ENCODE peak calls at places on chromosomes 11 and 22, in nine cellular contexts. H is pancreas; G is right atrium auricular region; V is brain microvascular endothelial cell; X is RWPE1; U is neural progenitor cell; B is neural crest cell; T is CD4-positive, alpha-beta T cell; E is HFFc6. N is an unnamed sample.

GRCh38 chr11:75273989-75274391 is 33.4 kb downstream of the TPBGL start:
- DNase-seq in H (no peak), B (no peak), E (no peak), U (no peak), X (no peak), V (no peak), T (no peak), G (no peak), N (no peak)

GRCh38 chr11:72813740-72814138 is 472 bp upstream of the ATG16L2 start:
- DNase-seq in V (peak), H (no peak), U (peak), B (no peak), X (peak), T (no peak), G (peak), E (peak), N (peak)

GRCh38 chr11:119709638-119710346 is 19.2 kb downstream of the NECTIN1 start:
- DNase-seq in G (no peak), V (peak), H (no peak), T (no peak), X (no peak), E (no peak), U (peak), B (peak), N (no peak)

GRCh38 chr22:44142421-44143116 is 38.2 kb upstream of the PARVG start:
- DNase-seq in X (no peak), U (no peak), E (no peak), G (no peak), H (no peak), T (no peak), B (no peak), V (no peak), N (no peak)

GRCh38 chr11:78380615-78381029 is 37.0 kb downstream of the GAB2 start:
- DNase-seq in E (peak), B (no peak), V (peak), T (no peak), G (no peak), X (no peak), U (peak), H (no peak), N (no peak)

GRCh38 chr11:132987936-132988335 is 544.4 kb downstream of the OPCML start:
- DNase-seq in B (no peak), G (no peak), E (peak), V (no peak), X (no peak), H (no peak), U (no peak), T (no peak), N (no peak)

GRCh38 chr11:126384449-126385070 is 29.1 kb downstream of the ST3GAL4 start:
- DNase-seq in E (no peak), U (no peak), H (no peak), T (no peak), B (no peak), G (no peak), X (no peak), V (no peak), N (no peak)

GRCh38 chr11:111663820-111664219 is 61.6 kb downstream of the SIK2 start:
- DNase-seq in T (no peak), G (no peak), B (no peak), H (peak), U (no peak), V (peak), E (no peak), X (no peak), N (peak)

GRCh38 chr11:70415176-70415575 is 16.8 kb downstream of the CTTN start:
- DNase-seq in B (no peak), E (peak), X (no peak), V (peak), T (no peak), G (no peak), U (no peak), H (no peak), N (no peak)
- TF ChIP-seq CTCF in B (peak), E (peak), X (no peak), V (peak), T (no peak), G (no peak), U (peak), H (no peak), N (no peak)

GRCh38 chr11:70925238-70925637 is 327.1 kb downstream of the SHANK2 start:
- DNase-seq in T (no peak), X (no peak), G (no peak), H (no peak), E (no peak), B (no peak), V (no peak), U (no peak), N (no peak)

GRCh38 chr11:70931430-70931829 is 320.9 kb downstream of the SHANK2 start:
- DNase-seq in H (no peak), B (no peak), X (no peak), G (no peak), E (no peak), V (no peak), T (no peak), U (no peak), N (no peak)

GRCh38 chr11:70926543-70926942 is 325.8 kb downstream of the SHANK2 start:
- DNase-seq in B (no peak), X (no peak), T (no peak), G (no peak), H (no peak), E (no peak), U (no peak), V (no peak), N (no peak)

GRCh38 chr11:70930215-70930614 is 322.2 kb downstream of the SHANK2 start:
- DNase-seq in G (no peak), U (no peak), B (no peak), X (no peak), E (no peak), T (no peak), V (no peak), H (no peak), N (no peak)

DNA sequence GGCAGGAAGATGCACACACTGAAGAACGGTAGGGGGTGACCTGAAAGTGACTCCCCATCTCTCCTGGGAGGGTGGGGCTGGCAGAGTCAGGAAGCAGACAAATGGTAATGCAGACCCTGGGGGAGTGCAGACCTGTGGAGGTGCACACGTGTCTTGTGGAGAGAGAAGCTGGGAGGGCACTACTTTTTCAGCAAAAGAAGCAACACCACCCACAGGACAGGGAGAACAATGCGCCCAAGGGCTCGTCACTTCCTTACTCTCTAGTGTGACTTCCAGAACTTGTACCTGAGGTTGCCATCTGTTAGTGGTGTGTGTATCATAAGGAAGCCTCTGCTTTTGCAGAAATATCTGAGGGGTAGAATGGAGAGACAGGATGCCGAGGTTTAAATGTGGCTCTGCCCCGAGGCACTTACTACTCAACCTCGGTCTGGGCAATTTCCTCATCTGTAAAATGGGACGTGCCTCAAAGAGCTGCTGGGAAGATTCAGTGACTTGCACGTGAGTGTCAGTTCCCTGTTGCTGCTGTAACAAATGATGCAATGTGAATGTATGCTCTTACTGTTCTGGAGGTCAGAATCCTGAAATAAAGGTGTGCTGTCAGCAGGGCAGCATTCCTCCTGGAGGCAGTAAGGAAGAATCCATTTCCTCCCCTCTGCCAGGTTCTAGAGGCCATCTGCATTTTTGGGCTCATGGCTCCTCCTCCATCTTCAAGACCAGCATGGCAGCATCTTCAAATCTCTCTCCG is 323.4 kb downstream of the SHANK2 start:
- DNase-seq in H (no peak), V (no peak), X (no peak), B (no peak), E (no peak), G (no peak), U (no peak), T (no peak), N (no peak)
- TF ChIP-seq CTCF in H (no peak), V (no peak), X (no peak), B (no peak), E (no peak), G (no peak), U (peak), T (no peak), N (no peak)

GRCh38 chr22:37045958-37046357 is 5.6 kb upstream of the KCTD17 start:
- DNase-seq in V (peak), T (no peak), E (peak), U (peak), X (no peak), G (no peak), B (no peak), H (no peak), N (no peak)
- TF ChIP-seq CTCF in V (peak), T (peak), E (peak), U (peak), X (no peak), G (no peak), B (peak), H (no peak), N (no peak)

DNA sequence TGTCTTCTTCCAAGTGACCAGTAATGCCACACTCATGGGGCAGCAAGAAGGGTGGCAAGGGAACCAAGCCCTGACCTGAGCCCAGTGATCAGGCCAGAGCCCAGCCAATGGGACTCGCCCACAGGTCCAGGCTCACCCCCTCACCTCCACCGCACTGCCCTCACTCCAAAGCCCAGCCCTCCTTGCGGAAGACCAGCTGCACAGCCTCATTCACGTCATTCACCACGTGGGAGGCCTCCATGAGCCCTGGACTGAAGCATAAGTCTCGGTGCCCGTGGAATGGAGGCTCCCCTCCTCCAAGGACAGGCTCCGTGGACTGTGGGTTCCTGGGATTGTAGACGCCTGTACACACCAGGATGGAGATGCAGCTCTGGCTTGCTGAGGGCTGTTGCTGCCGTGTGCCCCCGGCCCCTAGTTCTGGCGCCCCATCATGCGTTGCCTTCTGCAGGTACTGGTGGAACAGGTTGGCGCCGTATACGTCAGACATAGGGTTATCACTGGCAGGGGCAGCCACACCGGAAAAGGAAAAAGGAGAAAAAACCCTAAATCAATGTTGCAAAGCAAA is 16.8 kb upstream of the TMEM121B start:
- DNase-seq in G (no peak), X (no peak), U (no peak), V (no peak), T (no peak), H (no peak), B (no peak), E (no peak), N (no peak)
- TF ChIP-seq CTCF in G (no peak), X (no peak), U (no peak), V (no peak), T (no peak), H (no peak), B (no peak), E (no peak), N (no peak)

GRCh38 chr11:37946155-37946766 is 1348.2 kb upstream of the RAG2 start:
- DNase-seq in X (no peak), H (no peak), B (peak), U (peak), V (peak), G (no peak), T (no peak), E (peak), N (peak)
- TF ChIP-seq CTCF in X (peak), H (peak), B (peak), U (peak), V (peak), G (peak), T (no peak), E (peak), N (peak)

GRCh38 chr22:25668437-25668836 is 73.6 kb upstream of the MYO18B start:
- DNase-seq in U (no peak), V (no peak), H (no peak), B (no peak), G (no peak), E (no peak), T (no peak), X (no peak), N (peak)

GRCh38 chr22:25672685-25673084 is 69.3 kb upstream of the MYO18B start:
- DNase-seq in B (no peak), X (no peak), G (no peak), E (no peak), T (no peak), U (no peak), H (no peak), V (no peak), N (no peak)

GRCh38 chr22:25673721-25674120 is 68.3 kb upstream of the MYO18B start:
- DNase-seq in T (no peak), H (no peak), X (no peak), V (no peak), E (no peak), B (no peak), U (no peak), G (no peak), N (no peak)
- TF ChIP-seq CTCF in T (no peak), H (no peak), X (no peak), V (no peak), E (no peak), B (no peak), U (no peak), G (no peak), N (no peak)

DNA sequence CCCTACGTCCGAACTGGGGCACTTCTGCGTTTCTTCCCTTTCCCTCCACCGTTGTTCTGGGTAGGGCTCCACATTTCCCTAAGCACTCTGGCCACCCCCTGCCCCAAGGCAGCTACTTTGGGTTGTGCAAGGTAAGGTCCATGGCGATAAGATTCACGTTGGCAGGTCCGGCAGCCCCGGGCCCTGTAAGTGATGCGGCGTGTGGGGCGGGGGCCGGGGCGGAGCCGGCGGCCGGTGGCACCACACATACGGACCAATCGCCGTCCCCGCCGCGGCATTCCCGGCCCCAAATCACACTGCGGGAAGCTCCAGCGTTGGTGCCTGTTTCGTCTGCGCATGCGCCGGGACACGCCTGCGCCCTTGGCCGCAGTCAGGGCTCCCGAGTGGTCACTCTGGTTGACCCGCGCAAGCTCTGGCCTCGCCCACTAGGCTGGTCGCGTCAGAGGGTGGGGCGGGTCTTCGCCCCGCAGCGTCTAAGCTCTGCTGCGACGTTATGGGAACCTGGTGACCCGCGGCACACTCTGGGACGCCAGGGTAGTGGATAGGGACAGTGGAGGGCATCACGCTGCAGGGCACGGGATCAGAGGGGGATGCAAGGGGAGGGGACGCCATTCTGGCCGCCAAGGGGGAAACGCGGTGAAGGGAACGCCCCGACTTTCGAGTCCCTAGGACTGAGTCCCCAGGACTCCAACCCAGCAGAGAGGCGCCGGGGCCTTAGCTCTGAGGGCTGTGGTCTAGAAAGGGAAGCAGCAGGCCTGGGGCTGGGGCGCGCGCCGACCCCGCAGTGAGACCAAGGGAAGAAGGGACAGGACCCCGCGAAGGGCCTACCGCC is 1.6 kb downstream of the FADS1 start:
- DNase-seq in V (peak), E (peak), X (peak), G (peak), H (peak), T (no peak), B (peak), U (peak), N (peak)
- TF ChIP-seq CTCF in V (no peak), E (no peak), X (no peak), G (no peak), H (no peak), T (no peak), B (no peak), U (no peak), N (no peak)

DNA sequence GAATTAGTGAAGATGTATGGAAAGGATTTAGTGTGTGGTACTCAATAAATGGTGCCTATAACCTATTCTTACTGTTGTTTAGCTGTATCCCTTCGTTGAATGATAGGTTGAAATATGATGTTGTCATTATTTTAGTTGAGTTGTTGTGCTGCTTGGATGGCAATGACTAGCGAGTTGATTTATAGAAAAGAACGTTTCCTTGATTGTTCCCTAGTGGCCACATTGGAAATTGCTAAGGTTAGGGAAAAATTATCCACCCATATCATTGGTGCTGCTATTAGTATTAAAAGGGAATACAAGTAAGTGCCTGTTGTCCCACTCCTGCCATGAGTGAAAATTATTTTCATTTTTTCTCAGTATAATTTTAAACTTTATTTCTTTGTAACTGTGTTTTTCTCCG is 14.5 kb downstream of the EMSY start:
- DNase-seq in U (no peak), V (no peak), X (peak), H (no peak), T (no peak), G (no peak), E (no peak), B (no peak), N (no peak)
- TF ChIP-seq CTCF in U (peak), V (peak), X (peak), H (no peak), T (no peak), G (peak), E (peak), B (peak), N (no peak)

GRCh38 chr22:37634505-37635002 is 4.9 kb upstream of the SH3BP1 start:
- DNase-seq in V (no peak), G (no peak), T (no peak), E (no peak), U (no peak), X (no peak), H (no peak), B (no peak), N (no peak)
- TF ChIP-seq CTCF in V (peak), G (no peak), T (peak), E (peak), U (no peak), X (peak), H (no peak), B (no peak), N (no peak)

GRCh38 chr22:25123677-25124076 is 76.0 kb upstream of the CRYBB3 start:
- DNase-seq in T (no peak), B (no peak), E (no peak), X (no peak), U (no peak), V (no peak), G (no peak), H (no peak), N (no peak)

GRCh38 chr22:25126510-25126909 is 73.1 kb upstream of the CRYBB3 start:
- DNase-seq in E (no peak), H (no peak), U (no peak), T (no peak), B (no peak), X (no peak), V (no peak), G (no peak), N (no peak)

GRCh38 chr22:25127274-25127673 is 72.4 kb upstream of the CRYBB3 start:
- DNase-seq in B (no peak), H (no peak), U (peak), G (no peak), V (no peak), E (no peak), T (no peak), X (no peak), N (no peak)

GRCh38 chr22:25122136-25122764 is 77.4 kb upstream of the CRYBB3 start:
- DNase-seq in X (no peak), G (no peak), T (no peak), B (no peak), V (no peak), U (no peak), E (no peak), H (no peak), N (no peak)

DNA sequence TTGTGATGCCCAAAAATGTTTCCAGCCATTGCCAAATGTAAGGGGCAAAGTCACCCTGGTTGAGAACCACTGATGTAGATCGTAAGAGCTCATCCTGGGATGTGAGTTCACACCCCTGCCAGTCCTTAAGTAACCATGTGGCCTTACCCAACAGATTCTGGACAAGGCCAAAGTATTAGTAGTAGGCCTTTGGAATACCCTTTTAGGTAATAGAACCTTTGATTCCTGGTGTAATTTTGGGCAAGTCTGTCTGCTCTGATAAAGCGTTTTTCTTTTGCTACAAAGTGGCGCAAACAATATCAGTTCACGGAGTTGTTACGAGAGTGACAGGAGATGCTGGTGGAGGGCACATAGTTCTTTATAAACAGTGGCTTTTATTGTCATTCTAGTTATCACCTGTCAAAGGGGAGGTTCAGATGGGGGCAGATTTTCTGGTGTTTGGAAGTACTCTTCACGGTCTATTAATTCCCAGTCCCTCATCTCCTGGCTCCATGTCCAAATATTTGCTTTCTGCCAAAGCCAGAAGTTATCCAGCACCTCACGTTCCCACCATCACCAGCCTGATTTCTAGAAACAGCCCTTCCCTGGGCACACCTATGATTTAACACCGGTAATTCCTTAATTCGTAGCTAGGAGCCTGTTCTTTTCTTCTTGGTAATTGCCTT is 73.8 kb upstream of the CRYBB3 start:
- DNase-seq in V (no peak), U (no peak), B (no peak), G (no peak), X (no peak), T (no peak), H (no peak), E (no peak), N (no peak)
- TF ChIP-seq CTCF in V (no peak), U (no peak), B (no peak), G (no peak), X (no peak), T (no peak), H (no peak), E (no peak), N (no peak)

N was measured in Calu3.